ENCODE peak calls at places on chromosome 4, in six cellular contexts. W is fibroblast of pulmonary artery, A is OCI-LY7, B is left ventricle myocardium inferior, T is heart right ventricle, Q is SK-N-SH. D is an unnamed sample.

GRCh38 chr4:108256538-108256937 is 87.8 kb upstream of the LEF1 start:
- DNase-seq in W (no peak), A (no peak), B (no peak), T (no peak), Q (no peak), D (no peak)

GRCh38 chr4:7226464-7226863 is 34.1 kb downstream of the SORCS2 start:
- DNase-seq in W (no peak), A (no peak), B (no peak), T (no peak), Q (peak; percentile 89), D (no peak)

GRCh38 chr4:163558539-163559044 is 64.1 kb downstream of the TMA16 start:
- DNase-seq in W (no peak), A (peak; percentile 52), B (no peak), T (no peak), Q (no peak), D (no peak)

GRCh38 chr4:146311238-146311970 is 97.1 kb downstream of the REELD1 start:
- DNase-seq in W (no peak), A (no peak), B (no peak), T (no peak), Q (peak; percentile 44), D (no peak)

GRCh38 chr4:127669691-127670090 is 36.9 kb downstream of the INTU start:
- DNase-seq in W (no peak), A (no peak), B (no peak), T (no peak), Q (no peak), D (no peak)

GRCh38 chr4:67291639-67292038 is 253.7 kb downstream of the CENPC start:
- DNase-seq in W (no peak), A (no peak), B (no peak), T (no peak), Q (no peak), D (no peak)

GRCh38 chr4:60485279-60485678 is 714.8 kb upstream of the ADGRL3 start:
- DNase-seq in W (no peak), A (no peak), B (no peak), T (no peak), Q (no peak), D (no peak)

GRCh38 chr4:56606385-56606784 is 74.7 kb downstream of the HOPX start:
- DNase-seq in W (no peak), A (no peak), B (no peak), T (no peak), Q (no peak), D (no peak)

GRCh38 chr4:146522862-146523205 is 1.1 kb upstream of the SLC10A7 start:
- DNase-seq in W (peak; percentile 13), A (peak; percentile 61), B (no peak), T (no peak), Q (no peak), D (no peak)

GRCh38 chr4:94452476-94453300 is 946 bp downstream of the PDLIM5 start:
- DNase-seq in W (peak; percentile 93), A (peak; percentile 1), B (peak; percentile 88), T (peak; percentile 90), Q (peak; percentile 54), D (peak; percentile 93)

GRCh38 chr4:105022811-105023667 is 123.6 kb upstream of the TET2 start:
- DNase-seq in W (peak; percentile 86), A (no peak), B (no peak), T (no peak), Q (no peak), D (no peak)

GRCh38 chr4:16827045-16827444 is 71.4 kb downstream of the LDB2 start:
- DNase-seq in W (no peak), A (no peak), B (no peak), T (no peak), Q (no peak), D (no peak)

GRCh38 chr4:182916483-182917181 is 554 bp downstream of the DCTD start:
- DNase-seq in W (peak; percentile 77), A (peak; percentile 44), B (peak; percentile 62), T (peak; percentile 72), Q (no peak), D (no peak)

GRCh38 chr4:169008478-169008877 is 1.6 kb downstream of the CBR4 start:
- DNase-seq in W (no peak), A (no peak), B (no peak), T (no peak), Q (no peak), D (no peak)

GRCh38 chr4:8591114-8591513 is 1.5 kb upstream of the CPZ start:
- DNase-seq in W (no peak), A (no peak), B (no peak), T (no peak), Q (no peak), D (no peak)

GRCh38 chr4:8593268-8594096 is 917 bp downstream of the CPZ start:
- DNase-seq in W (no peak), A (no peak), B (no peak), T (no peak), Q (no peak), D (no peak)

GRCh38 chr4:8591626-8592365 is 769 bp upstream of the CPZ start:
- DNase-seq in W (no peak), A (no peak), B (peak; percentile 11), T (no peak), Q (no peak), D (no peak)

GRCh38 chr4:8594097-8595038 is 1.8 kb downstream of the CPZ start:
- DNase-seq in W (peak; percentile 80), A (peak; percentile 44), B (no peak), T (peak; percentile 64), Q (peak; percentile 93), D (no peak)

GRCh38 chr4:8592366-8593267 is at the start of gene CPZ:
- DNase-seq in W (peak; percentile 4), A (no peak), B (no peak), T (no peak), Q (no peak), D (no peak)
- H3K4me3 ChIP-seq in W (peak within 1 kb of the TSS; percentile 14), A (no peak within 1 kb of the TSS), B (peak within 1 kb of the TSS; percentile 30), T (no peak within 1 kb of the TSS), Q (no peak within 1 kb of the TSS), D (peak within 1 kb of the TSS; percentile 34)

GRCh38 chr4:119034276-119035008 is 101.2 kb upstream of the MYOZ2 start:
- DNase-seq in W (no peak), A (no peak), B (no peak), T (no peak), Q (no peak), D (no peak)
- H3K4me3 ChIP-seq in W (no peak overlapping the region), A (no peak overlapping the region), B (no peak overlapping the region), T (no peak overlapping the region), Q (no peak overlapping the region), D (no peak overlapping the region)

GRCh38 chr4:75724066-75724866 is at the start of gene USO1:
- DNase-seq in W (peak; percentile 99), A (peak; percentile 98), B (peak; percentile 99), T (peak; percentile 99), Q (peak; percentile 95), D (peak; percentile 99)

GRCh38 chr4:75729836-75730235 is 5.5 kb downstream of the USO1 start:
- DNase-seq in W (no peak), A (no peak), B (no peak), T (no peak), Q (no peak), D (no peak)

GRCh38 chr4:75726577-75726976 is 2.2 kb downstream of the USO1 start:
- DNase-seq in W (no peak), A (no peak), B (no peak), T (no peak), Q (no peak), D (no peak)

GRCh38 chr4:75724867-75725724 is 719 bp downstream of the USO1 start:
- DNase-seq in W (peak; percentile 74), A (peak; percentile 66), B (peak; percentile 77), T (peak; percentile 73), Q (peak; percentile 76), D (peak; percentile 84)

GRCh38 chr4:75727073-75727472 is 2.7 kb downstream of the USO1 start:
- DNase-seq in W (no peak), A (no peak), B (no peak), T (no peak), Q (no peak), D (no peak)
- H3K4me3 ChIP-seq in W (peak overlapping the region; percentile 97), A (peak overlapping the region; percentile 84), B (peak overlapping the region; percentile 92), T (peak overlapping the region; percentile 96), Q (no peak overlapping the region), D (no peak overlapping the region)

DNA sequence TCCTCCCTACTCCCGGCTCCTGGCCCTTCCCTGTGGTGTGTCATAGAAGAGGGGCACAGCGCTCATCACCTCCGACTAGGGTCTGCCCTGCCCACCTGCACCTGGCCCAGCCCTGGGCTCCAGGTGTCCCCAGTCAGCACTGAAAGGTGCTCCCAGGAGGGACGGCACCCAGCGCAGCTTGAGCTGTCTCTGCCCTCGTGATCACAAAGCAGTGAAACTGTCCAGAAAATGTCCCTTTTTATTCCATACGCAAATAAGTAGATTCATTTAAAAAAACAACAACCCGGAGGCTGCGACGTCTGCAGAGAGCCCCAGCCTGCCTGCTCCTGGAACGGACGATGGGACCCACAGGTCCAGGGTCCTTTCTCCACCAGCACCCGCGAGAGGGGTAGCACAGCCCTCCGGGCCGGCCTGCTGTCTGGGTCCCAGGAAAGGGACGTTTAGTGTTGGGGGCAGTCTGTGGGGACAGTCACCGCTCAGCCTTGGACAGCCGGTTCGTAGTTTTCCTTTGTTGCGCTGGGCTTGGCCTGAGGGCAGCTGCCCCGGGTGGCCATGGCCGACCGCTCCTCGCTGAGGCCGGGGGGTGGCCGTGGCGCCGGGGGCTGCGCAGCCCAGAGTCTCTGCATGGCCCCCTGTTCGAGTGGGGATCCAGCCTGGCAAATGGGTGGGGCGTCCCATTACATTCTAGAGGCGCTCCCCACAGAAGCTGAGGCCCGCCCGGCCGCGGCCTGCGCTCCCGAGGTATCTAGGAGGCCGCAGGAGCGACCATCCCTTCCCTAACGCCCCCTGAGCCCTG is 4.6 kb downstream of the HMX1 start:
- DNase-seq in W (no peak), A (no peak), B (no peak), T (no peak), Q (no peak), D (no peak)
- H3K4me3 ChIP-seq in W (no peak overlapping the region), A (no peak overlapping the region), B (peak overlapping the region; percentile 17), T (no peak overlapping the region), Q (no peak overlapping the region), D (no peak overlapping the region)

GRCh38 chr4:11105715-11106114 is 323.0 kb downstream of the HS3ST1 start:
- DNase-seq in W (no peak), A (no peak), B (no peak), T (no peak), Q (no peak), D (no peak)
- H3K4me3 ChIP-seq in W (no peak overlapping the region), A (no peak overlapping the region), B (no peak overlapping the region), T (no peak overlapping the region), Q (no peak overlapping the region), D (no peak overlapping the region)

D was measured in suprapubic skin.